ENCODE peak calls at places on chromosomes 11 and 22, in eight cellular contexts. O is CD8-positive, alpha-beta T cell; Z is erythroblast; H is HuH-7.5; Q is neuronal stem cell; P is left ventricle myocardium superior; M is HFF-Myc; E is stimulated activated CD8-positive, alpha-beta memory T cell treated with anti-CD3 and anti-CD28 coated beads, Interleukin-15, amount 100 ng/mL, for 1 hour. L is an unnamed sample.

GRCh38 chr11:9527481-9528140 is 45.9 kb upstream of the WEE1 start:
- DNase-seq in M (no peak), E (no peak), O (no peak), Z (no peak), Q (no peak), H (no peak), P (no peak), L (no peak)

GRCh38 chr11:1744879-1745700 is 5.3 kb downstream of the IFITM10 start:
- DNase-seq in P (peak; percentile 59), O (no peak), Z (no peak), Q (no peak), E (no peak), M (no peak), H (no peak), L (no peak)

GRCh38 chr11:102276302-102277182 is 40.7 kb upstream of the BIRC3 start:
- DNase-seq in Q (no peak), M (peak; percentile 42), O (no peak), P (no peak), H (no peak), Z (no peak), E (no peak), L (no peak)

GRCh38 chr11:64419818-64420485 is 61.0 kb downstream of the RPS6KA4 start:
- DNase-seq in P (no peak), H (no peak), Q (no peak), M (no peak), E (no peak), O (no peak), Z (no peak), L (no peak)

GRCh38 chr11:102831128-102831708 is 12.2 kb downstream of the MMP3 start:
- DNase-seq in P (peak; percentile 54), E (no peak), Z (peak; percentile 10), M (peak; percentile 39), Q (no peak), O (no peak), H (no peak), L (no peak)

GRCh38 chr11:100396281-100396680 is 290.8 kb upstream of the ARHGAP42 start:
- DNase-seq in M (no peak), Z (no peak), O (no peak), P (no peak), Q (no peak), E (no peak), H (no peak), L (no peak)

GRCh38 chr11:11701070-11701469 is 79.3 kb upstream of the GALNT18 start:
- DNase-seq in E (no peak), M (no peak), Z (no peak), P (no peak), O (no peak), H (no peak), Q (no peak), L (no peak)

GRCh38 chr11:130606181-130606580 is 157.7 kb downstream of the ADAMTS15 start:
- DNase-seq in Z (no peak), H (no peak), M (no peak), E (no peak), P (no peak), Q (no peak), O (no peak), L (no peak)

GRCh38 chr11:120340529-120340928 is 4.3 kb downstream of the ARHGEF12 start:
- DNase-seq in Q (no peak), O (no peak), E (no peak), M (no peak), P (no peak), H (no peak), Z (peak; percentile 40), L (no peak)

GRCh38 chr11:15816270-15816871 is 540.0 kb downstream of the SOX6 start:
- DNase-seq in Q (no peak), O (no peak), P (no peak), E (no peak), M (no peak), Z (no peak), H (no peak), L (no peak)

GRCh38 chr11:127106142-127106541 is 105.6 kb upstream of the KIRREL3 start:
- DNase-seq in Q (peak; percentile 69), M (peak; percentile 26), Z (no peak), E (no peak), H (no peak), P (no peak), O (no peak), L (peak; percentile 100)

GRCh38 chr22:49086181-49086580 is 741.5 kb downstream of the BRD1 start:
- DNase-seq in H (no peak), Q (no peak), P (no peak), Z (no peak), M (no peak), O (no peak), E (no peak), L (no peak)

GRCh38 chr11:6968816-6969215 is 42.6 kb downstream of the ZNF215 start:
- DNase-seq in Z (no peak), P (no peak), E (no peak), O (no peak), M (no peak), Q (no peak), H (no peak), L (no peak)

GRCh38 chr11:36500315-36500721 is 9.8 kb downstream of the TRAF6 start:
- DNase-seq in H (no peak), Q (peak; percentile 44), O (no peak), Z (no peak), M (peak; percentile 86), E (no peak), P (no peak), L (no peak)

GRCh38 chr11:114183041-114183511 is 113.1 kb upstream of the NNMT start:
- DNase-seq in Q (no peak), M (no peak), E (peak; percentile 30), O (peak; percentile 51), Z (peak; percentile 29), H (no peak), P (peak; percentile 69), L (no peak)

GRCh38 chr22:25749420-25750169 is 7.6 kb downstream of the MYO18B start:
- DNase-seq in O (no peak), P (no peak), Q (no peak), Z (peak; percentile 30), E (no peak), M (no peak), H (no peak), L (no peak)

GRCh38 chr22:40118979-40119378 is 58.7 kb upstream of the TNRC6B start:
- DNase-seq in Z (no peak), P (no peak), Q (no peak), H (no peak), M (no peak), O (no peak), E (no peak), L (peak; percentile 44)

GRCh38 chr11:60951909-60952741 is at the start of gene SLC15A3:
- DNase-seq in Z (no peak), M (no peak), O (peak; percentile 51), H (no peak), P (peak; percentile 63), Q (no peak), E (no peak), L (no peak)

GRCh38 chr11:27205779-27206549 is 157.1 kb downstream of the CCDC34 start:
- DNase-seq in E (no peak), Z (no peak), O (no peak), H (no peak), P (no peak), Q (no peak), M (no peak), L (no peak)

GRCh38 chr11:64090811-64091516 is 55.2 kb downstream of the FLRT1 start:
- DNase-seq in M (no peak), O (no peak), E (no peak), Z (no peak), Q (no peak), H (no peak), P (no peak), L (no peak)

GRCh38 chr11:35165416-35166368 is 26.7 kb downstream of the CD44 start:
- DNase-seq in H (no peak), Z (peak; percentile 83), P (no peak), O (peak; percentile 81), E (peak; percentile 72), M (no peak), Q (no peak), L (no peak)

GRCh38 chr11:117557321-117557720 is 229.7 kb downstream of the CEP164 start:
- DNase-seq in H (no peak), M (no peak), Q (no peak), E (no peak), P (no peak), O (no peak), Z (no peak), L (peak; percentile 68)

GRCh38 chr11:92453055-92453454 is 228.4 kb downstream of the FAT3 start:
- DNase-seq in O (no peak), H (no peak), Z (no peak), E (no peak), M (no peak), Q (no peak), P (no peak), L (no peak)

GRCh38 chr11:33520103-33520502 is 180.5 kb downstream of the C11orf91 start:
- DNase-seq in O (no peak), E (no peak), M (no peak), P (no peak), Q (no peak), H (no peak), Z (no peak), L (no peak)

GRCh38 chr22:47295982-47296381 is 533.5 kb downstream of the TBC1D22A start:
- DNase-seq in E (no peak), H (no peak), Z (no peak), M (no peak), Q (no peak), P (no peak), O (no peak), L (no peak)

GRCh38 chr11:25587496-25587895 is 744.4 kb upstream of the ANO3 start:
- DNase-seq in O (no peak), H (no peak), M (no peak), Q (no peak), P (no peak), E (no peak), Z (no peak), L (no peak)

GRCh38 chr22:19610518-19611253 is 86.5 kb upstream of the CLDN5 start:
- DNase-seq in E (no peak), M (no peak), O (peak; percentile 9), Q (no peak), P (no peak), H (no peak), Z (no peak), L (no peak)

GRCh38 chr11:1751999-1752906 is 1.9 kb upstream of the IFITM10 start:
- DNase-seq in Z (peak; percentile 67), O (no peak), H (no peak), P (peak; percentile 38), E (no peak), Q (no peak), M (no peak), L (no peak)

GRCh38 chr11:114063829-114064201 is 4.3 kb downstream of the ZBTB16 start:
- DNase-seq in O (no peak), M (no peak), E (no peak), H (no peak), P (no peak), Q (no peak), Z (no peak), L (no peak)

L was measured in DMS79.